ENCODE peak calls at places on chromosomes 6 and 20, in six cellular contexts. B, F, M, C, W and L are unnamed samples.

GRCh38 chr20:2840967-2841531 is 504 bp downstream of the VPS16 start:
- DNase-seq in F (peak), C (no peak), B (peak), M (peak), W (peak), L (peak)

GRCh38 chr6:152356016-152356415 is 281.1 kb downstream of the SYNE1 start:
- DNase-seq in C (no peak), F (no peak), B (no peak), M (no peak), W (no peak), L (no peak)

GRCh38 chr20:38128691-38129090 is 36.4 kb downstream of the TGM2 start:
- DNase-seq in B (peak), W (peak), M (no peak), C (no peak), F (peak), L (no peak)

GRCh38 chr20:11981366-11981947 is 63.8 kb downstream of the BTBD3 start:
- DNase-seq in C (no peak), F (no peak), B (no peak), M (no peak), W (no peak), L (no peak)

GRCh38 chr6:12190252-12190651 is 99.9 kb upstream of the EDN1 start:
- DNase-seq in C (no peak), W (no peak), M (no peak), F (no peak), B (no peak), L (no peak)

GRCh38 chr20:47156431-47156841 is 200.1 kb downstream of the ZMYND8 start:
- DNase-seq in F (no peak), B (peak), C (no peak), M (no peak), W (no peak), L (no peak)

GRCh38 chr20:48203252-48203651 is 418.0 kb upstream of the SULF2 start:
- DNase-seq in C (no peak), M (no peak), F (no peak), W (no peak), B (no peak), L (no peak)

GRCh38 chr6:24504642-24505586 is 10.1 kb downstream of the ALDH5A1 start:
- DNase-seq in W (no peak), M (no peak), B (peak), F (peak), C (no peak), L (no peak)

GRCh38 chr20:35134900-35135299 is 12.2 kb downstream of the EDEM2 start:
- DNase-seq in F (no peak), B (no peak), W (no peak), M (peak), C (no peak), L (no peak)

GRCh38 chr6:158085261-158086053 is 82.6 kb downstream of the SERAC1 start:
- DNase-seq in M (no peak), F (no peak), W (no peak), B (no peak), C (no peak), L (no peak)

GRCh38 chr6:166736606-166737005 is 109.6 kb upstream of the RPS6KA2 start:
- DNase-seq in W (no peak), B (no peak), C (no peak), M (no peak), F (no peak), L (no peak)

GRCh38 chr6:28207244-28208179 is 17.6 kb upstream of the ZSCAN9 start:
- DNase-seq in B (peak), C (no peak), M (no peak), W (no peak), F (no peak), L (no peak)

GRCh38 chr6:30725713-30726505 is 5.8 kb downstream of the TUBB start:
- DNase-seq in C (no peak), M (no peak), F (no peak), B (no peak), W (no peak), L (no peak)

GRCh38 chr6:72032056-72032455 is 145.7 kb downstream of the RIMS1 start:
- DNase-seq in F (no peak), W (no peak), C (no peak), M (no peak), B (no peak), L (no peak)

GRCh38 chr6:164247106-164247505 is 832.6 kb downstream of the QKI start:
- DNase-seq in M (no peak), B (no peak), F (no peak), W (no peak), C (no peak), L (no peak)

GRCh38 chr6:28585335-28585734 is 59.7 kb downstream of the GPX5 start:
- DNase-seq in C (no peak), M (no peak), W (no peak), B (no peak), F (no peak), L (no peak)

GRCh38 chr6:170233304-170234205 is 57.3 kb downstream of the DLL1 start:
- DNase-seq in B (no peak), M (no peak), C (no peak), F (no peak), W (peak), L (peak)

GRCh38 chr6:79821859-79822258 is 125.5 kb downstream of the ELOVL4 start:
- DNase-seq in W (no peak), B (no peak), C (no peak), F (no peak), M (no peak), L (no peak)

GRCh38 chr6:14040042-14040441 is 77.5 kb upstream of the CD83 start:
- DNase-seq in B (no peak), W (no peak), C (no peak), M (no peak), F (no peak), L (no peak)

GRCh38 chr6:34484899-34485298 is 19.0 kb downstream of the PACSIN1 start:
- DNase-seq in C (no peak), F (no peak), M (no peak), W (no peak), B (no peak), L (no peak)

GRCh38 chr20:17431621-17432364 is 99.4 kb downstream of the BFSP1 start:
- DNase-seq in B (peak), M (peak), C (no peak), F (peak), W (peak), L (peak)

GRCh38 chr6:158022749-158023596 is 41.3 kb downstream of the SYNJ2 start:
- DNase-seq in M (no peak), B (no peak), W (no peak), C (no peak), F (no peak), L (no peak)

GRCh38 chr6:169861431-169862045 is 110.1 kb downstream of the ERMARD start:
- DNase-seq in B (no peak), C (no peak), M (no peak), F (no peak), W (no peak), L (no peak)

GRCh38 chr6:157787080-157787479 is 36.0 kb upstream of the SNX9 start:
- DNase-seq in C (no peak), W (peak), F (peak), B (no peak), M (no peak), L (no peak)

GRCh38 chr6:46377209-46377608 is 114.0 kb downstream of the RCAN2 start:
- DNase-seq in W (no peak), B (no peak), C (no peak), F (no peak), M (no peak), L (no peak)

GRCh38 chr20:17417221-17417620 is 114.0 kb downstream of the BFSP1 start:
- DNase-seq in F (no peak), W (no peak), M (no peak), B (no peak), C (no peak), L (no peak)

GRCh38 chr6:77633471-77633870 is 19.4 kb upstream of the MEI4 start:
- DNase-seq in C (no peak), B (no peak), F (no peak), M (no peak), W (no peak), L (no peak)

GRCh38 chr6:140124498-140124897 is 750.0 kb upstream of the CITED2 start:
- DNase-seq in M (no peak), C (no peak), W (no peak), B (no peak), F (no peak), L (no peak)

GRCh38 chr6:28587011-28587745 is 61.5 kb downstream of the GPX5 start:
- DNase-seq in C (no peak), B (peak), W (peak), F (peak), M (peak), L (peak)

GRCh38 chr20:34579191-34579661 is 20.7 kb downstream of the MAP1LC3A start:
- DNase-seq in F (no peak), B (no peak), W (no peak), M (no peak), C (peak), L (peak)

GRCh38 chr6:157432861-157433260 is 51.9 kb downstream of the ZDHHC14 start:
- DNase-seq in B (no peak), W (no peak), F (no peak), M (no peak), C (no peak), L (no peak)

GRCh38 chr6:41940759-41941279 is 789 bp downstream of the CCND3 start:
- DNase-seq in C (no peak), M (peak), B (peak), W (peak), F (peak), L (peak)

GRCh38 chr6:112298816-112299281 is 44.5 kb upstream of the LAMA4 start:
- DNase-seq in M (no peak), W (no peak), C (no peak), F (no peak), B (no peak), L (no peak)

DNA sequence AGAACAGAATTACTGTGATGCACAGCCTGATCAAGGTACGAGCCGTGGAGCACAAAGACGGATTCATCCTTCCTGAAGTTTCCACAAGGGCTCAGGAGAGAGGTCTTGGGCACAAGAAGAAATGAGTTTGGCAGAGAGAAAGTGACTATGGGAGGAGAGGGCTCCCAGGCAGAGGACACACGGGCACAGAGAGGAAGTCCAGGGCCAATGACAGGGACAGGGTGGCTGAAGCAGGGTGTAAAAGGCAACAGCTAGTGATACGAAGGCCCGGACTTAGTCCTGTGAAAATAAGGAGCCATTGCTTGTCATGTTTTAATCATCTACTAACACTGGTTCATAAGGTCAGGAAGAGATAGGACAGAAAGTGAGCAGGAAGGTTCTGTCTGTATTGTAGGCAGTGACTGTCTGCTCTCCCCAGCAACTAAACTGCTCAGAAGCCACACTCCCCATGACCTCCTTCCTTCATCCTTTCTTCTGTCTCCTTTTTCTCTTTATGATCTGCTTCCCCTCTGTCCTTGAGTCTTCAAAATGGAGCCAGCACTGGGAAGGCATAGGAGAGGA is 204.7 kb upstream of the SHLD1 start:
- DNase-seq in B (no peak), W (no peak), M (no peak), F (no peak), C (no peak), L (no peak)
- TF ChIP-seq POLR2A in B (no peak), W (no peak), M (no peak), F (no peak), C (no peak), L (no peak)

DNA sequence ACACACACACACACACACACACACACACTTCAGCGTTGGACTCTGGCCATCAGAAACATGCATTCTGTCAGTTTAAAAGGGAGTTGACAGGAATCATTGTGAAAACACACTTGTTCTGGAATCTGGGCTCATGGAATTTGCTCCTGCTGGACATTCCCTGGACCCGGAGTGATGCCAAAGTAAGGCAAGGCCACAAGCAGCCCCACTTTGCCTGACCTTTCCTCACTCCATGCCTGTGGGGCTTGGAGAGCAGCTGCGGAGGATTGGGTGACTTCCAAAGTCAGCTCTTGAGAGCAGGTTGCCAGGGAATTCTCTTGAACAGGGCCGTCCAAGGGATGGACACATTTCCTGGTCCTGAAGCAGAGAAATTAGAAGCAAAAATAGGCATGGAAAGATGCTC is 39.4 kb upstream of the FERMT1 start:
- DNase-seq in F (peak), W (peak), C (peak), B (peak), M (no peak), L (peak)
- TF ChIP-seq POLR2A in F (no peak), W (no peak), C (no peak), B (no peak), M (no peak), L (no peak)

GRCh38 chr20:297098-297924 is at the start of gene ZCCHC3:
- DNase-seq in B (peak), C (peak), M (peak), W (peak), F (peak), L (peak)
- TF ChIP-seq POLR2A in B (peak), C (peak), M (peak), W (peak), F (peak), L (no peak)

DNA sequence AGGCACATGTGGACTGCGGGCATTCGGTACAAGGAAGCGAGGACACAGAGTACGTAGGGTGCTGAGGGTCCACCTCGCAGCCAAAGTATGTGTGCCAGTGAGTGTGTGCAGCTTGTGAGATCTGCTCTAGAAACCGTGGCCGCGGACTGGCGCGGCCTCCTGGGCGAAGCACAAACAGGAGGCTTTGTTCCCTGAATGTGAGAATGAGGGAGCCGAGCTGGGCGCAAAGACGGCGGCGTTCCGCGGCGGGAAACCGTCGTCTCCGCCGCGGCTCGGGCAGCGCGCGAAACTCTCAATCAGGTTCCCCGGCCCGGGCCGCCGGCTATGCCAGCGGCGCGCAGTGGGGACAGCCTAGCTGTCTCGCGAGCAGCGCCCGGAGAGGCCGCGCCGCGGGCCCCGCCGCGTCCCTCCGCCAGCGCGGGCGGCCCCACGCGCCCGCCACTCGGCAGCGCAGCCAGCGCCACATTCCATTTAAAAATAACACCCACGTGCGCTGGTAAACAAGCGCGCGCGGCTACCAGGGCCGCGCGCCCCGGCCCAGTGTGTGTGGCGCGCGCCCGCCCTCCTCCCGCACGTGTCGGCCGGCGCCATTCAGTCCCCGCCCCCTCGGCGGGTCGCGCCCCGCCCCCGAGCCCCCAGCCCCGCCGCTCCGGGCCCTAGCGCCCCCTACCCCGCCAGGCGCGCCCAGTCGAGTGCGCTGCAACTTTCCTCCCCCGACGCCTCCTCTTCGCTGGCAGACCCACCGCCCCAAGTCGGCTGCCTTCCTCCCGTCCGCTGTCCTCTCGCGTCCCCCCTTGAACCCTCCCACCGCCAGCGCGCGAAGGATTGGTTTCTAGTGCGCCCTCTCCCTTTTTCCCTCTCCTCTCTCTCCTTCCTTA is 3.0 kb upstream of the FOXO3 start:
- DNase-seq in B (peak), F (peak), M (peak), W (peak), C (peak), L (peak)
- TF ChIP-seq POLR2A in B (no peak), F (peak), M (no peak), W (peak), C (peak), L (peak)